ENCODE peak calls at places on chromosomes 2 and 18, in eight cellular contexts. X, K, U, G, I, A, J and D are unnamed samples.

GRCh38 chr2:238127165-238128060 is 11.1 kb upstream of the KLHL30 start:
- DNase-seq in X (no peak), K (no peak), U (peak; percentile 68), G (peak; percentile 81), I (no peak), A (no peak), J (peak; percentile 37), D (peak; percentile 92)

GRCh38 chr2:185567196-185567595 is 171.4 kb upstream of the FSIP2 start:
- DNase-seq in X (no peak), K (no peak), U (no peak), G (no peak), I (no peak), A (no peak), J (no peak), D (no peak)

GRCh38 chr2:54483426-54483825 is 27.3 kb downstream of the SPTBN1 start:
- DNase-seq in X (no peak), K (no peak), U (peak; percentile 95), G (peak; percentile 80), I (no peak), A (no peak), J (no peak), D (peak; percentile 68)

GRCh38 chr2:60984717-60985116 is 32.8 kb upstream of the PEX13 start:
- DNase-seq in X (no peak), K (no peak), U (no peak), G (no peak), I (no peak), A (no peak), J (no peak), D (no peak)

GRCh38 chr18:58117685-58118403 is 73.8 kb downstream of the NEDD4L start:
- DNase-seq in X (peak; percentile 50), K (no peak), U (peak; percentile 88), G (peak; percentile 90), I (no peak), A (peak; percentile 47), J (no peak), D (peak; percentile 75)

GRCh38 chr2:239369631-239370161 is 31.1 kb downstream of the HDAC4 start:
- DNase-seq in X (peak; percentile 58), K (no peak), U (no peak), G (peak; percentile 81), I (peak; percentile 35), A (no peak), J (no peak), D (no peak)

GRCh38 chr2:88690591-88691338 is 708 bp upstream of the RPIA start:
- DNase-seq in X (no peak), K (no peak), U (no peak), G (peak; percentile 38), I (no peak), A (no peak), J (no peak), D (peak; percentile 15)

GRCh38 chr2:128285329-128285931 is 33.2 kb downstream of the HS6ST1 start:
- DNase-seq in X (no peak), K (no peak), U (no peak), G (no peak), I (no peak), A (no peak), J (no peak), D (no peak)

GRCh38 chr2:100893753-100894530 is 74.0 kb downstream of the NPAS2 start:
- DNase-seq in X (no peak), K (no peak), U (no peak), G (no peak), I (no peak), A (no peak), J (no peak), D (no peak)

GRCh38 chr2:163213699-163214098 is 375.1 kb upstream of the KCNH7 start:
- DNase-seq in X (no peak), K (no peak), U (peak; percentile 88), G (peak; percentile 76), I (no peak), A (no peak), J (no peak), D (no peak)

GRCh38 chr18:3970929-3971328 is 484.2 kb downstream of the DLGAP1 start:
- DNase-seq in X (no peak), K (no peak), U (no peak), G (no peak), I (no peak), A (no peak), J (no peak), D (no peak)

GRCh38 chr2:15260196-15260595 is 300.9 kb downstream of the NBAS start:
- DNase-seq in X (no peak), K (no peak), U (no peak), G (no peak), I (no peak), A (no peak), J (no peak), D (no peak)

GRCh38 chr2:45264227-45265225 is 255.3 kb upstream of the SIX2 start:
- DNase-seq in X (no peak), K (no peak), U (peak; percentile 66), G (peak; percentile 62), I (no peak), A (no peak), J (no peak), D (no peak)

GRCh38 chr18:8424917-8425725 is 184.1 kb upstream of the RAB12 start:
- DNase-seq in X (no peak), K (peak; percentile 74), U (peak; percentile 94), G (peak; percentile 84), I (no peak), A (no peak), J (no peak), D (peak; percentile 36)

GRCh38 chr2:211216221-211216620 is 659.8 kb downstream of the CPS1 start:
- DNase-seq in X (no peak), K (no peak), U (peak; percentile 24), G (no peak), I (no peak), A (no peak), J (peak; percentile 20), D (no peak)

GRCh38 chr2:118492335-118492734 is 355.1 kb downstream of the EN1 start:
- DNase-seq in X (no peak), K (no peak), U (no peak), G (peak; percentile 64), I (no peak), A (no peak), J (no peak), D (no peak)

GRCh38 chr2:200658278-200658864 is 72.6 kb downstream of the AOX1 start:
- DNase-seq in X (no peak), K (no peak), U (no peak), G (peak; percentile 26), I (no peak), A (no peak), J (peak; percentile 15), D (no peak)

GRCh38 chr2:3641841-3642421 is 16.1 kb upstream of the ALLC start:
- DNase-seq in X (no peak), K (peak; percentile 75), U (no peak), G (peak; percentile 50), I (no peak), A (no peak), J (no peak), D (no peak)

GRCh38 chr2:7672685-7673071 is 755.5 kb downstream of the RNF144A start:
- DNase-seq in X (no peak), K (no peak), U (no peak), G (no peak), I (no peak), A (no peak), J (no peak), D (no peak)

GRCh38 chr18:56146565-56146964 is 491.8 kb downstream of the TXNL1 start:
- DNase-seq in X (no peak), K (no peak), U (peak; percentile 56), G (peak; percentile 26), I (no peak), A (no peak), J (no peak), D (no peak)

GRCh38 chr2:227482638-227483340 is 10.8 kb downstream of the AGFG1 start:
- DNase-seq in X (no peak), K (no peak), U (no peak), G (peak; percentile 41), I (no peak), A (no peak), J (no peak), D (peak; percentile 26)

GRCh38 chr2:117940436-117940835 is 73.4 kb downstream of the CCDC93 start:
- DNase-seq in X (no peak), K (no peak), U (no peak), G (peak; percentile 42), I (no peak), A (no peak), J (no peak), D (no peak)

GRCh38 chr2:6771539-6772365 is 94.0 kb downstream of the CMPK2 start:
- DNase-seq in X (no peak), K (no peak), U (no peak), G (no peak), I (no peak), A (no peak), J (peak; percentile 43), D (no peak)

GRCh38 chr2:223618172-223619035 is 16.2 kb upstream of the SCG2 start:
- DNase-seq in X (no peak), K (no peak), U (no peak), G (no peak), I (no peak), A (no peak), J (peak; percentile 88), D (no peak)

GRCh38 chr18:9094307-9095226 is 7.9 kb upstream of the NDUFV2 start:
- DNase-seq in X (no peak), K (no peak), U (peak; percentile 62), G (peak; percentile 85), I (no peak), A (no peak), J (no peak), D (peak; percentile 70)

GRCh38 chr2:86017901-86018896 is 87.5 kb downstream of the POLR1A start:
- DNase-seq in X (no peak), K (no peak), U (peak; percentile 42), G (peak; percentile 32), I (no peak), A (no peak), J (no peak), D (no peak)

GRCh38 chr18:13036622-13037320 is 45.6 kb downstream of the CEP192 start:
- DNase-seq in X (no peak), K (no peak), U (no peak), G (peak; percentile 18), I (no peak), A (no peak), J (no peak), D (no peak)

GRCh38 chr2:240812721-240813120 is 7.3 kb downstream of the KIF1A start:
- DNase-seq in X (no peak), K (peak; percentile 77), U (no peak), G (no peak), I (no peak), A (no peak), J (no peak), D (no peak)